ENCODE peak calls at places on chromosomes 12 and 14, in six cellular contexts. Q is A549, U is HepG2, T is stomach, Z is K562, V is sigmoid colon. I is an unnamed sample.
A peak's percentile ranks its signal among the peaks of the same experiment; 100 is the strongest.

GRCh38 chr14:105414456-105415371 is 4.9 kb upstream of the MTA1 start:
- DNase-seq in Q (peak; percentile 82), U (peak; percentile 22), T (peak; percentile 69), Z (peak; percentile 81), V (peak; percentile 90), I (peak; percentile 57)

GRCh38 chr12:83216230-83216629 is 529.5 kb downstream of the TMTC2 start:
- DNase-seq in Q (no peak), U (no peak), T (no peak), Z (no peak), V (no peak), I (no peak)

GRCh38 chr12:9897524-9897923 is 16.2 kb downstream of the KLRF2 start:
- DNase-seq in Q (no peak), U (no peak), T (no peak), Z (no peak), V (no peak), I (no peak)

GRCh38 chr12:114976361-114976760 is 292.4 kb upstream of the TBX3 start:
- DNase-seq in Q (no peak), U (no peak), T (no peak), Z (no peak), V (no peak), I (no peak)

GRCh38 chr14:67857778-67858350 is 38.3 kb downstream of the RAD51B start:
- DNase-seq in Q (no peak), U (no peak), T (no peak), Z (no peak), V (peak; percentile 60), I (peak; percentile 42)

GRCh38 chr12:79993106-79993862 is 58.4 kb upstream of the PPP1R12A start:
- DNase-seq in Q (no peak), U (no peak), T (no peak), Z (no peak), V (no peak), I (peak; percentile 82)

GRCh38 chr14:33061667-33062325 is 123.1 kb downstream of the NPAS3 start:
- DNase-seq in Q (no peak), U (no peak), T (no peak), Z (no peak), V (no peak), I (no peak)

GRCh38 chr14:72892103-72892878 is 1.6 kb downstream of the DPF3 start:
- DNase-seq in Q (no peak), U (no peak), T (no peak), Z (no peak), V (no peak), I (no peak)

GRCh38 chr12:95836185-95836609 is 22.6 kb upstream of the SNRPF start:
- DNase-seq in Q (peak; percentile 43), U (no peak), T (no peak), Z (no peak), V (no peak), I (no peak)

GRCh38 chr14:79332504-79333197 is 878.7 kb downstream of the DIO2 start:
- DNase-seq in Q (no peak), U (no peak), T (no peak), Z (no peak), V (no peak), I (no peak)
- TF ChIP-seq EP300 in Q (no peak), U (no peak), T (no peak), Z (no peak), V (no peak), I (no peak)

GRCh38 chr12:63844391-63845341 is at the start of gene SRGAP1:
- DNase-seq in Q (no peak), U (peak; percentile 44), T (peak; percentile 52), Z (peak; percentile 27), V (peak; percentile 86), I (no peak)
- TF ChIP-seq CTCF in Q (no peak), U (no peak), T (no peak), Z (no peak), V (no peak), I (no peak)

DNA sequence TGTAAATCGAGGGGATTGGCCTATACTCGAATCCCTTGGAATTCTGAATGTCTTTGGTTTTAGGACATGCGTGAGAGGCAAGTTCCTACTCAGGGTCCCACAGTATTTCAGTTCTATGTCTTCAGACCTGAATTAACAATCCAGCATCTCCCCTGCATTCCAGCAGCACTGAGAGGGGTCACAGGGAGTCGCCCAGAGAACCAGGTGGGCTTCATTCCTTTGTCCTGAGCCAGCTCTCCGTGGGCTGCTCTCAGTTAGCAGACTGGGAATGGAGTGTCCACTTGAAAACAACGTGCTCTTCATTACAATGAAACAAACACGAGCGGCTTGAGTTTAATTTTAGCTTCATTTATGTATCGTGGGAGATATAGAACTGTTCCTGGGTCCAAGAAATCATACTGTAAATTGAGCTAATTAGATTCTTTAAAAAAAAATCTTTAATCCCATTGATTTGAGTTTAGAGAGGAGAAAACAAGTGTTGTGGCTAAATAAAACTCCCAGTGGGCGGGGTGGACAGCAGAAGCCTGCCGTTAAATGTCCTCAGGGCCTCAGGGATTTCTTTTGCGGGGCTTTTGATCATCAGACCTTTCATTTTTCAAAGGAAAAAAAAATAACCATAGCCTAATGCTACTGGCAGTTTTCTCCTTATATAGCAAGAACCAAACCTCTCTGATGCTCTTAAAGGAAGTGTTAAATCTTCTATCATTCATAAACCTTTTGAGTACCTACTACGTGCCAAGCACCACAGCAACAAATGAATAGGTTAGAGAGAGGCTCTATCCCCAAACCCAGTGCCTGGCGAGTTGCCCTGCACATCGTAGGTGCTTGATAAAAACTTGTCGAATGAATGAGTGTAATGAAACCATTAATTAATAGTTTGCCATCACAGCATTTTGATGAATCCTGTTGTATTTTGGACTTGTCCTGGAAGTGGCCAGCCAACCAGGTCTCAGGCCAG is 140.4 kb downstream of the CHST11 start:
- DNase-seq in Q (no peak), U (no peak), T (no peak), Z (no peak), V (no peak), I (no peak)
- TF ChIP-seq EP300 in Q (no peak), U (no peak), T (no peak), Z (no peak), V (no peak), I (no peak)

GRCh38 chr14:80358112-80358511 is 146.8 kb upstream of the DIO2 start:
- DNase-seq in Q (no peak), U (no peak), T (no peak), Z (no peak), V (no peak), I (no peak)

GRCh38 chr14:80350707-80351106 is 139.4 kb upstream of the DIO2 start:
- DNase-seq in Q (no peak), U (no peak), T (no peak), Z (no peak), V (no peak), I (no peak)

DNA sequence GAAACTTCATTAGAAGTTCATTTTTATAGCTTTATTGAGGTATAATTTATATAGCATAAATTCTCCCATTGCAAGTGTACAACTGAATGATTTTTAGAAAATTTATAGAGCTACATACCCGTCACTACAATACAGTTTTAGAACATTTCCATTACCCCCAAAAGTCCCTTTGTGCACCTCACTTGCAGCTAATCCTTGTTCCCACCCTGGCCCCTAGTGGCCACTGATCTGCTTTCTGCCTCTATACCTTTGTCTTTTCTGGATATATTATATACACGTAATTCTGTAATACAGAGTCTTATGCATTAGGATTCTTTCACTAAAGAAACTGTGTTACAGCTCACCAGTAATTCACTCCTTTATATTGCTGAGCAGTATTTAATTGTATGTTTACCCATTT is 145.1 kb upstream of the DIO2 start:
- DNase-seq in Q (no peak), U (peak; percentile 2), T (no peak), Z (no peak), V (no peak), I (no peak)
- TF ChIP-seq CTCF in Q (peak; percentile 39), U (no peak), T (no peak), Z (no peak), V (no peak), I (no peak)

GRCh38 chr14:64912256-64912655 is 2.0 kb upstream of the CHURC1 start:
- DNase-seq in Q (no peak), U (no peak), T (no peak), Z (no peak), V (no peak), I (no peak)

GRCh38 chr14:64910847-64911495 is 3.3 kb upstream of the CHURC1 start:
- DNase-seq in Q (peak; percentile 30), U (peak; percentile 19), T (no peak), Z (no peak), V (no peak), I (no peak)

GRCh38 chr14:64915797-64916196 is 1.5 kb downstream of the CHURC1 start:
- DNase-seq in Q (no peak), U (no peak), T (no peak), Z (no peak), V (no peak), I (no peak)

GRCh38 chr14:64915025-64915424 is 770 bp downstream of the CHURC1 start:
- DNase-seq in Q (no peak), U (no peak), T (no peak), Z (no peak), V (no peak), I (no peak)

DNA sequence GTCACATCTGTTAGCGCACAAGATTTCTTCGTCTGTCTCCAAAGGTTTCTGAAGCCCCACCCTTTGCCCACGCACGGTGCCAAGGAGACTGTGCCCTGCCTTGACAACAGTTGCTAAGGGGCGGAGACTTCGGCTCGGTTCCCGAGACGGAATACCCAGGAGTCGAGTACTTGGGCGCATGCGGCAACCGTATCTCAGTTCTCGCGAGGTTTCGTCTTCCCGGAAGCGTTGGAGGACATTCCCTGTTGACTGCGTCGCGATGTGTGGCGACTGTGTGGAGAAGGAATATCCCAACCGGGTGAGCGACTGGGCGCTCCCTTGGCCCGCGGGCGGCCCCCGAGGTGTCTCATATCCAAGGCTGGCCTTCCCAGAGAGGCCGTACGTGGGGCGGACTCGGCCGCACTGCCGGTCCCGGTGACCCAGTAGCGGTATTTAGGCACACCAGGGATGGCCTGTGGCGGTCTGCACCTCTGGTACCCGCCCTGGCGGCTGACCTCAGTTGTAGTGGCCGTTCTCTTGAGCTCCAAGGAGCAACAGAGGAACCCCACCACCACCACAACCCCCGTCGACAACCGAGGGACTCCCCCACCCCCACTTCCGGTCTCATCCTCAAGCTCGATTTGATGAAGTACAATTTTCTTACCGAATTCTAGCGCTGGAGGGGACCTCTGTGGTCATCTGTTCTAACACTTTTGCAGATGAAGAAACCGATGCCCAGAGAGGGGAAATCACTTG is at the start of gene CHURC1:
- DNase-seq in Q (peak; percentile 92), U (peak; percentile 95), T (peak; percentile 100), Z (peak; percentile 82), V (peak; percentile 99), I (peak; percentile 99)
- TF ChIP-seq EP300 in Q (no peak), U (no peak), T (no peak), Z (no peak), V (no peak), I (no peak)